ENCODE peak calls at places on chromosome 19, in five cellular contexts. W is T-helper 17 cell, A is nephron progenitor cell, Q is IMR-90, X is HT-29. B is an unnamed sample.

GRCh38 chr19:16197188-16197621 is 506 bp upstream of the AP1M1 start:
- DNase-seq in A (no peak), W (no peak), Q (peak; percentile 92), X (no peak), B (peak; percentile 61)

GRCh38 chr19:2416321-2417097 is 10.9 kb downstream of the TIMM13 start:
- DNase-seq in A (no peak), W (no peak), X (no peak), Q (no peak), B (peak; percentile 89)

GRCh38 chr19:10333758-10334339 is 520 bp upstream of the RAVER1 start:
- DNase-seq in X (no peak), Q (no peak), A (peak; percentile 29), W (no peak), B (no peak)

GRCh38 chr19:29294343-29294811 is 81.4 kb upstream of the UQCRFS1 start:
- DNase-seq in W (no peak), Q (peak; percentile 21), X (no peak), A (no peak), B (no peak)

GRCh38 chr19:11138659-11139526 is 16.7 kb downstream of the SPC24 start:
- DNase-seq in Q (peak; percentile 77), A (peak; percentile 49), X (peak; percentile 74), W (no peak), B (peak; percentile 54)

GRCh38 chr19:43316591-43317319 is 36.7 kb upstream of the CD177 start:
- DNase-seq in X (peak; percentile 88), W (no peak), A (peak; percentile 40), Q (peak; percentile 45), B (peak; percentile 56)

GRCh38 chr19:46925548-46925950 is 64.8 kb downstream of the ARHGAP35 start:
- DNase-seq in X (peak; percentile 97), A (no peak), W (no peak), Q (no peak), B (peak; percentile 93)

GRCh38 chr19:55688422-55689218 is 13.6 kb downstream of the EPN1 start:
- DNase-seq in Q (no peak), A (peak; percentile 28), W (no peak), X (peak; percentile 88), B (no peak)

GRCh38 chr19:14434157-14434501 is 1.0 kb downstream of the PKN1 start:
- DNase-seq in W (no peak), X (peak; percentile 47), Q (no peak), A (no peak), B (no peak)

GRCh38 chr19:2270572-2271515 is 11.1 kb downstream of the PEAK3 start:
- DNase-seq in X (peak; percentile 35), W (peak; percentile 67), Q (peak; percentile 84), A (peak; percentile 61), B (peak; percentile 44)

GRCh38 chr19:3207466-3208242 is 16.8 kb upstream of the CELF5 start:
- DNase-seq in Q (no peak), X (no peak), A (peak; percentile 40), W (no peak), B (no peak)

GRCh38 chr19:16588089-16588823 is 16.0 kb upstream of the SLC35E1 start:
- DNase-seq in W (peak; percentile 58), X (no peak), Q (peak; percentile 19), A (no peak), B (no peak)

GRCh38 chr19:15379996-15380647 is 535 bp upstream of the AKAP8 start:
- DNase-seq in A (no peak), Q (peak; percentile 11), W (no peak), X (peak; percentile 66), B (peak; percentile 48)

GRCh38 chr19:1852294-1852646 is 4.0 kb upstream of the REXO1 start:
- DNase-seq in W (no peak), Q (no peak), X (no peak), A (peak; percentile 43), B (no peak)

GRCh38 chr19:18488838-18489626 is 32.8 kb downstream of the ELL start:
- DNase-seq in A (peak; percentile 70), Q (no peak), W (no peak), X (peak; percentile 39), B (peak; percentile 50)